ENCODE peak calls at places on chromosomes 2 and 18, in nine cellular contexts. One of them, this sample, is unnamed.

GRCh38 chr2:68436270-68436669 is 30.8 kb downstream of the FBXO48 start:
- DNase-seq in body of pancreas: no peak
- DNase-seq in SK-N-SH: no peak
- DNase-seq in activated CD4-positive, CD25-positive, alpha-beta regulatory T cell treated with anti-CD3 and anti-CD28 coated beads, Interleukin-2, amount 50 U/mL, for 72 hours: no peak
- DNase-seq in CD8-positive, alpha-beta memory T cell: no peak
- DNase-seq in RPMI7951: no peak
- DNase-seq in D341Med: no peak
- DNase-seq in GM12891: no peak
- DNase-seq in NAMALWA: no peak
- DNase-seq in this sample: no peak

GRCh38 chr18:36580874-36581750 is 247.7 kb downstream of the TPGS2 start:
- DNase-seq in body of pancreas: no peak
- DNase-seq in SK-N-SH: peak
- DNase-seq in activated CD4-positive, CD25-positive, alpha-beta regulatory T cell treated with anti-CD3 and anti-CD28 coated beads, Interleukin-2, amount 50 U/mL, for 72 hours: no peak
- DNase-seq in CD8-positive, alpha-beta memory T cell: no peak
- DNase-seq in RPMI7951: peak
- DNase-seq in D341Med: no peak
- DNase-seq in GM12891: no peak
- DNase-seq in NAMALWA: no peak
- DNase-seq in this sample: no peak

GRCh38 chr18:76369791-76370555 is 125.1 kb downstream of the ZNF516 start:
- DNase-seq in body of pancreas: peak
- DNase-seq in SK-N-SH: no peak
- DNase-seq in activated CD4-positive, CD25-positive, alpha-beta regulatory T cell treated with anti-CD3 and anti-CD28 coated beads, Interleukin-2, amount 50 U/mL, for 72 hours: no peak
- DNase-seq in CD8-positive, alpha-beta memory T cell: no peak
- DNase-seq in RPMI7951: no peak
- DNase-seq in D341Med: no peak
- DNase-seq in GM12891: no peak
- DNase-seq in NAMALWA: no peak
- DNase-seq in this sample: no peak

GRCh38 chr2:113910110-113910717 is 20.3 kb downstream of the ACTR3 start:
- DNase-seq in body of pancreas: no peak
- DNase-seq in SK-N-SH: no peak
- DNase-seq in activated CD4-positive, CD25-positive, alpha-beta regulatory T cell treated with anti-CD3 and anti-CD28 coated beads, Interleukin-2, amount 50 U/mL, for 72 hours: no peak
- DNase-seq in CD8-positive, alpha-beta memory T cell: no peak
- DNase-seq in RPMI7951: no peak
- DNase-seq in D341Med: no peak
- DNase-seq in GM12891: no peak
- DNase-seq in NAMALWA: no peak
- DNase-seq in this sample: peak

GRCh38 chr2:201116959-201117734 is 1.2 kb downstream of the CFLAR start:
- DNase-seq in body of pancreas: peak
- DNase-seq in SK-N-SH: no peak
- DNase-seq in activated CD4-positive, CD25-positive, alpha-beta regulatory T cell treated with anti-CD3 and anti-CD28 coated beads, Interleukin-2, amount 50 U/mL, for 72 hours: no peak
- DNase-seq in CD8-positive, alpha-beta memory T cell: peak
- DNase-seq in RPMI7951: peak
- DNase-seq in D341Med: no peak
- DNase-seq in GM12891: no peak
- DNase-seq in NAMALWA: peak
- DNase-seq in this sample: peak

GRCh38 chr2:65708129-65708528 is 275.7 kb upstream of the SPRED2 start:
- DNase-seq in body of pancreas: no peak
- DNase-seq in SK-N-SH: no peak
- DNase-seq in activated CD4-positive, CD25-positive, alpha-beta regulatory T cell treated with anti-CD3 and anti-CD28 coated beads, Interleukin-2, amount 50 U/mL, for 72 hours: no peak
- DNase-seq in CD8-positive, alpha-beta memory T cell: no peak
- DNase-seq in RPMI7951: peak
- DNase-seq in D341Med: no peak
- DNase-seq in GM12891: no peak
- DNase-seq in NAMALWA: no peak
- DNase-seq in this sample: no peak

GRCh38 chr2:43083278-43083677 is 143.1 kb downstream of the ZFP36L2 start:
- DNase-seq in body of pancreas: no peak
- DNase-seq in SK-N-SH: no peak
- DNase-seq in activated CD4-positive, CD25-positive, alpha-beta regulatory T cell treated with anti-CD3 and anti-CD28 coated beads, Interleukin-2, amount 50 U/mL, for 72 hours: no peak
- DNase-seq in CD8-positive, alpha-beta memory T cell: no peak
- DNase-seq in RPMI7951: peak
- DNase-seq in D341Med: no peak
- DNase-seq in GM12891: no peak
- DNase-seq in NAMALWA: no peak
- DNase-seq in this sample: no peak

GRCh38 chr2:135563793-135564192 is 32.5 kb downstream of the R3HDM1 start:
- DNase-seq in body of pancreas: no peak
- DNase-seq in SK-N-SH: no peak
- DNase-seq in activated CD4-positive, CD25-positive, alpha-beta regulatory T cell treated with anti-CD3 and anti-CD28 coated beads, Interleukin-2, amount 50 U/mL, for 72 hours: no peak
- DNase-seq in CD8-positive, alpha-beta memory T cell: no peak
- DNase-seq in RPMI7951: peak
- DNase-seq in D341Med: no peak
- DNase-seq in GM12891: no peak
- DNase-seq in NAMALWA: no peak
- DNase-seq in this sample: peak

GRCh38 chr2:122622896-122623295 is 867.4 kb downstream of the TSN start:
- DNase-seq in body of pancreas: no peak
- DNase-seq in SK-N-SH: no peak
- DNase-seq in activated CD4-positive, CD25-positive, alpha-beta regulatory T cell treated with anti-CD3 and anti-CD28 coated beads, Interleukin-2, amount 50 U/mL, for 72 hours: no peak
- DNase-seq in CD8-positive, alpha-beta memory T cell: no peak
- DNase-seq in RPMI7951: no peak
- DNase-seq in D341Med: no peak
- DNase-seq in GM12891: no peak
- DNase-seq in NAMALWA: no peak
- DNase-seq in this sample: no peak

GRCh38 chr2:240509667-240510512 is 47.9 kb downstream of the ANKMY1 start:
- DNase-seq in body of pancreas: peak
- DNase-seq in SK-N-SH: peak
- DNase-seq in activated CD4-positive, CD25-positive, alpha-beta regulatory T cell treated with anti-CD3 and anti-CD28 coated beads, Interleukin-2, amount 50 U/mL, for 72 hours: no peak
- DNase-seq in CD8-positive, alpha-beta memory T cell: no peak
- DNase-seq in RPMI7951: no peak
- DNase-seq in D341Med: peak
- DNase-seq in GM12891: no peak
- DNase-seq in NAMALWA: no peak
- DNase-seq in this sample: no peak

GRCh38 chr2:133844214-133844892 is 276.1 kb upstream of the NCKAP5 start:
- DNase-seq in body of pancreas: peak
- DNase-seq in SK-N-SH: peak
- DNase-seq in activated CD4-positive, CD25-positive, alpha-beta regulatory T cell treated with anti-CD3 and anti-CD28 coated beads, Interleukin-2, amount 50 U/mL, for 72 hours: peak
- DNase-seq in CD8-positive, alpha-beta memory T cell: peak
- DNase-seq in RPMI7951: peak
- DNase-seq in D341Med: peak
- DNase-seq in GM12891: peak
- DNase-seq in NAMALWA: peak
- DNase-seq in this sample: peak

GRCh38 chr2:75100011-75100680 is 99.2 kb downstream of the TACR1 start:
- DNase-seq in body of pancreas: no peak
- DNase-seq in SK-N-SH: peak
- DNase-seq in activated CD4-positive, CD25-positive, alpha-beta regulatory T cell treated with anti-CD3 and anti-CD28 coated beads, Interleukin-2, amount 50 U/mL, for 72 hours: no peak
- DNase-seq in CD8-positive, alpha-beta memory T cell: no peak
- DNase-seq in RPMI7951: peak
- DNase-seq in D341Med: no peak
- DNase-seq in GM12891: no peak
- DNase-seq in NAMALWA: no peak
- DNase-seq in this sample: no peak